ENCODE peak calls at places on chromosomes 16 and 17, in seven cellular contexts. D is IMR-90, B is HFF-Myc, I is thoracic aorta, A is gastrocnemius medialis, G is cardiac fibroblast, W is tibial nerve. Q is an unnamed sample.

GRCh38 chr17:6671431-6671830 is 19.9 kb downstream of the C17orf100 start:
- DNase-seq in D (no peak), I (no peak), A (no peak), B (no peak), W (no peak), G (no peak), Q (no peak)

GRCh38 chr17:51121620-51122472 is 1.2 kb upstream of the SPAG9 start:
- DNase-seq in G (peak), D (peak), B (peak), W (peak), I (peak), A (peak), Q (no peak)

GRCh38 chr16:70743791-70744190 is 57.2 kb downstream of the VAC14 start:
- DNase-seq in B (no peak), G (no peak), A (no peak), D (no peak), W (no peak), I (no peak), Q (no peak)

GRCh38 chr17:82697808-82698064 is 762 bp downstream of the RAB40B start:
- DNase-seq in G (no peak), D (no peak), B (no peak), I (no peak), A (no peak), W (no peak), Q (no peak)

GRCh38 chr16:3501783-3502400 is 1.1 kb downstream of the CLUAP1 start:
- DNase-seq in W (no peak), D (no peak), I (no peak), G (no peak), A (no peak), B (no peak), Q (no peak)

GRCh38 chr16:89035698-89036570 is 57.7 kb upstream of the ACSF3 start:
- DNase-seq in D (no peak), I (no peak), G (no peak), W (no peak), B (no peak), A (no peak), Q (no peak)

GRCh38 chr17:10198509-10199249 is at the start of gene GAS7:
- DNase-seq in D (peak), G (no peak), B (no peak), I (no peak), W (peak), A (no peak), Q (peak)

GRCh38 chr17:41440531-41441033 is at the start of gene KRT38:
- DNase-seq in A (no peak), W (no peak), I (no peak), B (no peak), G (no peak), D (no peak), Q (no peak)

GRCh38 chr16:88810166-88810867 is 1.4 kb downstream of the APRT start:
- DNase-seq in A (no peak), I (no peak), G (peak), B (no peak), D (no peak), W (no peak), Q (no peak)

GRCh38 chr16:12904041-12904671 is 2.8 kb downstream of the SHISA9 start:
- DNase-seq in D (no peak), G (no peak), I (no peak), B (no peak), A (no peak), W (no peak), Q (no peak)

GRCh38 chr17:45018514-45019176 is 32.8 kb downstream of the DCAKD start:
- DNase-seq in A (no peak), D (peak), W (no peak), B (no peak), I (no peak), G (no peak), Q (no peak)

GRCh38 chr16:78882751-78883150 is 717.8 kb downstream of the MAF start:
- DNase-seq in D (no peak), A (no peak), I (no peak), B (no peak), G (no peak), W (no peak), Q (no peak)

GRCh38 chr17:6721744-6722143 is 8.6 kb upstream of the SLC13A5 start:
- DNase-seq in W (no peak), I (no peak), D (no peak), B (no peak), A (no peak), G (no peak), Q (no peak)

GRCh38 chr16:27740496-27741201 is 190.7 kb downstream of the KATNIP start:
- DNase-seq in D (no peak), A (no peak), W (no peak), G (no peak), B (no peak), I (no peak), Q (no peak)

GRCh38 chr17:44310612-44311376 is 2.4 kb downstream of the RUNDC3A start:
- DNase-seq in B (no peak), A (no peak), W (no peak), D (no peak), I (no peak), G (no peak), Q (no peak)

GRCh38 chr16:66617010-66617434 is 12.5 kb downstream of the CMTM3 start:
- DNase-seq in D (peak), G (no peak), I (no peak), A (no peak), W (no peak), B (no peak), Q (no peak)

GRCh38 chr17:15479697-15480096 is 12.3 kb upstream of the CDRT4 start:
- DNase-seq in B (peak), D (peak), W (no peak), G (no peak), A (no peak), I (no peak), Q (no peak)

DNA sequence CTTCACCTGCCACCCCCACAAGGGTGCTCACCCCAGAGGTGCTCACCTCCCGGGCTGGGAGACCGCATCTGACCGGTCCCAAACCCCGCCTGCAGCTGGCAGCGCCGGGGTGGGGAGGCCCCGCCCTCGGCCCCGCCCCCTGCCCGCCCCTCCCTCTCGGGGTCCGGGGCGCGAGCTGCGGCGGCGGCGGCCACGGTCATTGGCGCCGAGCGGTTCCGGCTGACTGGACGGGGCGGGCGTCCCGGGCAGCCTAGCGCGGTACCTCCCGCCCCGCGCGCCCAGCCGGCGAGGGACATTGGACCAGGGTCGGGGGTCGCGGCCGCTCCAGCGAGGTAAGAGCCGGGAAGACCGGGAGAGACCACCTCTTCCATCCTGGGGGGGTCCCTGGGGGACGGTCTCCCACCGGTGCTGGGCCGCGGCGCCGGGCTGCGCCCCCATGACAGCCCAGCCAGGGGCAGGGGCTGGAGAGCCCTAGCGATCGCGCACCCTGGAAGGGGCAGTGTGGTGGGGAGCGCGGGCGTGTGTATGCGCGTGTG is at the start of gene CACNG5:
- DNase-seq in B (no peak), W (no peak), I (no peak), D (no peak), G (no peak), A (no peak), Q (no peak)
- H3K4me3 ChIP-seq in B (no peak), W (no peak), I (no peak), D (no peak), G (no peak), A (no peak), Q (no peak)

DNA sequence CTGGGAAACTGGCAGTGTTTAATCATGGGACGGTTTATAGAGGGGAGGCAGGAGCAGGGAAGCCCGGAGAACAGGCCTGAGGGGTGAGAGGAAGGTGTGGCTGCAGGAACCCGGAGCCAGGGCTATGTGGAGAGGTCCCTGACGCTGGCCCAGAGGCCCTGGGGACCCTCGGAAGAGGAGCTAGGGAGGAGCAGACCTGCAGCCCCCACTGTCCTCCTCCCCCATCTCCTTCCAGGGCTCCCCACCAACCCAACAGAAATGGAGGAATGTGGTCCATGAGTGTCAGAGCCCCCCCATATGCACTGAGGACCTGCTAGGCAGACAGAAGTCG is 20.3 kb downstream of the TMEM235 start:
- DNase-seq in W (no peak), G (no peak), I (no peak), B (no peak), A (no peak), D (no peak), Q (no peak)
- H3K4me3 ChIP-seq in W (no peak), G (no peak), I (no peak), B (no peak), A (no peak), D (no peak), Q (peak)

DNA sequence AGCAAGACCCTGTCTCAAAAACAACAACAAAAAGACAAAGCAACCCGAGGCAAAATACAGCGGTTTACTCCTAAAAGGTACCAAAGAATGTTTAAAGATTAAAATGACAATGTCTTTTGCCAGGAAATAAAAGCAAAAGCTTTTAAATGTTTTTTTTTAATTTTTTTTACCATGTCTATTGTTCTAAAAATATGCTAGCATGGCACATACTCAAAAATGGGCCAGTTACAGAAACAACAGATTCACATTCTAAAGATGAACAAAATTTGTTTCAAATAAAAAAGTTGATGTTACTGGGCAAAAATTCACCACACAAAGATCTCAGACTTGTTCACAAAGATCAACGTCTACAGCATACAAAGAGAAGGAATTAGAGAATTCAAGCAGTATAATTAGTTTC is 41.1 kb downstream of the CACNG1 start:
- DNase-seq in I (no peak), G (no peak), W (no peak), D (no peak), A (no peak), B (no peak), Q (no peak)
- H3K4me3 ChIP-seq in I (no peak), G (no peak), W (no peak), D (no peak), A (no peak), B (no peak), Q (no peak)

DNA sequence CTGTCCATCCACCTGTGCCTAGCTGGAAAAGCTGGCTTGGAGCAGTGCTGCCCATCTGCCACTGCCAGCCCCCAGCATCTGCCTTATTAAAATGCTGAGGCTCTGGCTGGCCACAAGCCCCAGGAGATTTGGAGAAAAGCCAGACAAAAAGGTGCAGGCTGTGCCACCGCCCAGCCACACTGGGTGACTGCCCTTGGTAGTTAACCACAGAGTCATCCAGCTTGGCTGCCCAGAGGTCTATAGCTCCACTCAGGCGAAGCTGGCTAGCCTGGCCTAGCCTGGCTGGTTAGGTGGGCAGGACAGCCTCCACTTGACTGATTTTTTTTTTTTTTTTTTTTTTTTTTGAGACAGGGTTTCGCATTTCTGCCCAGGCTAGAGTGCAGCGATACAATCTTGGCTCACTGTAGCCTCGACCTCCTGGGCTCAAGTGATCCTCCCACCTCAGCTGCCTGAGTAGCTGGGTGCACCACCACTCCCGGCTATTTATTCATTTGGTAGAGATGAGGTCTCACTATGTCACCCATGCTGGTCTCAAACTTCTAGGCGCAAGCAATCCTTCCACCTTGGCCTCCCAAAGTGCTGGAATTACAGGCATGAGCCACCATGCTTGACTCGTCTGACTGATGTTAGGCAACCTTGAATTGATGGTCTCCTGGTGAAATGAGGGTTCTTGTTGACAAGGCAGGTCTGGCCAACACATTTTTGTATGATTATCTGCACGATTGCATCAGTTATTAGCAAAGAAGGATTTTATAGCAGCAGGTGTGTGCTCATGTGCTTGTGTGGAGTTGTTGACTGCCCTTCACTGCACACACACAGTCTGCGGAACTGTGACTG is 103.8 kb downstream of the RAB11FIP4 start:
- DNase-seq in W (no peak), A (no peak), G (no peak), B (no peak), D (no peak), I (no peak), Q (no peak)
- H3K4me3 ChIP-seq in W (no peak), A (no peak), G (no peak), B (no peak), D (no peak), I (no peak), Q (no peak)